ENCODE peak calls at places on chromosomes 2 and 18, in six cellular contexts. One of them, this sample, is unnamed.

GRCh38 chr2:66925128-66925527 is 472.0 kb upstream of the ETAA1 start:
- DNase-seq in GM13977: no peak
- DNase-seq in left lung: no peak
- DNase-seq in lower lobe of right lung: no peak
- DNase-seq in right lobe of liver: no peak
- DNase-seq in neural crest cell: no peak
- DNase-seq in this sample: no peak

GRCh38 chr2:80621661-80622060 is 317.1 kb upstream of the LRRTM1 start:
- DNase-seq in GM13977: no peak
- DNase-seq in lower lobe of right lung: no peak
- DNase-seq in right lobe of liver: no peak
- DNase-seq in neural crest cell: no peak
- DNase-seq in left lung: no peak
- DNase-seq in this sample: no peak

GRCh38 chr18:36672437-36673344 is 156.1 kb downstream of the TPGS2 start:
- DNase-seq in GM13977: no peak
- DNase-seq in neural crest cell: no peak
- DNase-seq in right lobe of liver: no peak
- DNase-seq in left lung: peak; percentile 53
- DNase-seq in lower lobe of right lung: peak; percentile 61
- DNase-seq in this sample: no peak

GRCh38 chr2:46998551-46998950 is 82.9 kb upstream of the MCFD2 start:
- DNase-seq in lower lobe of right lung: no peak
- DNase-seq in GM13977: no peak
- DNase-seq in left lung: no peak
- DNase-seq in neural crest cell: no peak
- DNase-seq in right lobe of liver: no peak
- DNase-seq in this sample: no peak

GRCh38 chr2:138572318-138572717 is 70.7 kb downstream of the SPOPL start:
- DNase-seq in GM13977: no peak
- DNase-seq in lower lobe of right lung: no peak
- DNase-seq in left lung: no peak
- DNase-seq in neural crest cell: no peak
- DNase-seq in right lobe of liver: no peak
- DNase-seq in this sample: no peak

GRCh38 chr2:64336171-64336570 is 117.8 kb upstream of the LGALSL start:
- DNase-seq in lower lobe of right lung: no peak
- DNase-seq in neural crest cell: no peak
- DNase-seq in GM13977: no peak
- DNase-seq in right lobe of liver: no peak
- DNase-seq in left lung: no peak
- DNase-seq in this sample: no peak

GRCh38 chr2:11598228-11598731 is 64.4 kb downstream of the GREB1 start:
- DNase-seq in left lung: no peak
- DNase-seq in neural crest cell: no peak
- DNase-seq in right lobe of liver: no peak
- DNase-seq in GM13977: no peak
- DNase-seq in lower lobe of right lung: no peak
- DNase-seq in this sample: no peak

GRCh38 chr2:29632018-29632417 is 289.4 kb downstream of the ALK start:
- DNase-seq in GM13977: no peak
- DNase-seq in right lobe of liver: no peak
- DNase-seq in lower lobe of right lung: no peak
- DNase-seq in neural crest cell: no peak
- DNase-seq in left lung: no peak
- DNase-seq in this sample: no peak

GRCh38 chr2:109058215-109058614 is 69.2 kb upstream of the EDAR start:
- DNase-seq in right lobe of liver: no peak
- DNase-seq in GM13977: no peak
- DNase-seq in lower lobe of right lung: no peak
- DNase-seq in neural crest cell: no peak
- DNase-seq in left lung: no peak
- DNase-seq in this sample: no peak

GRCh38 chr2:226179010-226179409 is 620.6 kb downstream of the IRS1 start:
- DNase-seq in neural crest cell: no peak
- DNase-seq in right lobe of liver: no peak
- DNase-seq in GM13977: no peak
- DNase-seq in lower lobe of right lung: no peak
- DNase-seq in left lung: no peak
- DNase-seq in this sample: no peak

GRCh38 chr2:95384854-95385569 is 17.5 kb upstream of the FAHD2A start:
- DNase-seq in left lung: no peak
- DNase-seq in GM13977: no peak
- DNase-seq in lower lobe of right lung: no peak
- DNase-seq in right lobe of liver: no peak
- DNase-seq in neural crest cell: no peak
- DNase-seq in this sample: no peak

GRCh38 chr2:171432206-171432968 is 1.4 kb downstream of the METTL8 start:
- DNase-seq in neural crest cell: no peak
- DNase-seq in GM13977: no peak
- DNase-seq in left lung: no peak
- DNase-seq in lower lobe of right lung: no peak
- DNase-seq in right lobe of liver: no peak
- DNase-seq in this sample: no peak

GRCh38 chr2:171436307-171436706 is 2.3 kb downstream of the DCAF17 start:
- DNase-seq in lower lobe of right lung: no peak
- DNase-seq in right lobe of liver: no peak
- DNase-seq in neural crest cell: no peak
- DNase-seq in left lung: no peak
- DNase-seq in GM13977: no peak
- DNase-seq in this sample: no peak

GRCh38 chr2:171432969-171433762 is 624 bp downstream of the METTL8 start:
- DNase-seq in GM13977: peak; percentile 54
- DNase-seq in lower lobe of right lung: peak; percentile 55
- DNase-seq in left lung: no peak
- DNase-seq in neural crest cell: no peak
- DNase-seq in right lobe of liver: peak; percentile 23
- DNase-seq in this sample: no peak

GRCh38 chr2:171434671-171434980 is 600 bp downstream of the DCAF17 start:
- DNase-seq in neural crest cell: no peak
- DNase-seq in left lung: no peak
- DNase-seq in lower lobe of right lung: no peak
- DNase-seq in right lobe of liver: no peak
- DNase-seq in GM13977: no peak
- DNase-seq in this sample: no peak

DNA sequence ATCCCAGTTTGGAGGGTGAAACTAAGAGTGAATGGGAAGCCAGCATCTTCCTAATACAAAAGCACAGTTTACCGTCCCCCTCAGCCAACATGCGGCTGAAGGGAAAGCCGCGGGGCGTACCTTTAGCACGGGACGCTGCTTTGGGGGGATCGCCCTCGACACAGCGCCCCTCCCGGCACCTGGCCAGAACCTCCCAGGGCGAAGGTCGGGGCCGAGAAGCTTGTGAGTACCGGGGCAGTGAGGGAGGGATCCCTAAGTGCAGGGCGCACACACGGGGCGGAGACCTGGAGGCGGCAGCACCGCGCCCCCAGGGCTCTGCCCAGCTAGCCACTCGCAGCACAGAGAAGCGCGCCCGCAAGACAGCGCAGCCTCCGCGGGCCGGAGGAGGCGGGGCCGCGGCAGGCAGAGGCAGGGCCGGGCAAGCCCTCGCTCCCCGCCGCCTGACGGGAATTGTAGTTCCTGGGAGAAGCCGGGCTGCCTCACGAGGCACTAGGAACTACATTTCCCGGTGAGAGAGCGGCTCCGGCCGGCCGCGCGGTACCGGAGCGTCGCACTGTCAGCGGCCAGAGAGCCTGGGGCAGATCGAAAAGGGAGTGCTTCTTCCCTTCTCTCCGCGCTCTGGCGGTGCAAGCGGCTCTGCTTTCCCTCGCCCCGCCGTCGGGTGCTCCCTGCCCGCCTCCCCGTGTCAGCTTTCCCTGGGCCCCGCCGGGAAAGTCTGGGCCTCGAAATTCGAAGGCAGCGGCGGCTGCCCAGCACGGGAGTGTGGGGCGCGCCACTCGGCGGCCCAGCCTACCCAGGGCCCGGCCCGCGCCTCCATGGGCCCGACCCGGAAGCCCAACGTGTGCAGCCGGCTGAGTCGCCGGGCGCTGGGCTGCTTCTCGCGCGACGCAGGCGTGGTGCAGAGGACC is at the start of the genes DCAF17 and METTL8:
- DNase-seq in GM13977: peak; percentile 96
- DNase-seq in neural crest cell: peak; percentile 86
- DNase-seq in right lobe of liver: peak; percentile 97
- DNase-seq in left lung: peak; percentile 99
- DNase-seq in lower lobe of right lung: peak; percentile 97
- DNase-seq in this sample: peak; percentile 93
- TF ChIP-seq CTCF in GM13977: peak; percentile 56
- TF ChIP-seq CTCF in neural crest cell: peak; percentile 49
- TF ChIP-seq CTCF in right lobe of liver: peak; percentile 22
- TF ChIP-seq CTCF in left lung: no peak
- TF ChIP-seq CTCF in lower lobe of right lung: peak; percentile 50
- TF ChIP-seq CTCF in this sample: peak; percentile 34

DNA sequence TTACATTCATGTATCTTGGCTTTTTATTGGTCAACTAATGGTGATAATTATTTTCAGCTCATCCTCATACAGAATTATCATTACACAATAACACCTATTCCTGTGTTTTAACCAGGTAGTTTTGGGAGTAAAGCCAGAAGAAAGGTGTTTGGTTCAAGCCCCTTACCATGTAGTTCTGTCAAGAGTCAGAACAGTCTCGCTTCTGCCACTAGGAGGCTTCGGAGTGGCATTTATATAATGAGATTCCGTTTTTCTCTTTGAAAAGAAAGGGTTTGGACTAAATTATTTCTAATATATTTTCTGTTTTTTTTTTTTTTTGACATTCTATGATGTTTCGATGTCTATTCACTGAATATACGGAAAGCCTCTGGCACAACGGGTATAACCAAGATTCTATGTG is 217.8 kb downstream of the CDH7 start:
- DNase-seq in right lobe of liver: no peak
- DNase-seq in left lung: no peak
- DNase-seq in GM13977: no peak
- DNase-seq in neural crest cell: no peak
- DNase-seq in lower lobe of right lung: no peak
- DNase-seq in this sample: peak; percentile 24
- TF ChIP-seq CTCF in right lobe of liver: no peak
- TF ChIP-seq CTCF in left lung: no peak
- TF ChIP-seq CTCF in GM13977: no peak
- TF ChIP-seq CTCF in neural crest cell: peak; percentile 67
- TF ChIP-seq CTCF in lower lobe of right lung: peak; percentile 13
- TF ChIP-seq CTCF in this sample: peak; percentile 73

GRCh38 chr2:21774691-21775090 is 650.9 kb downstream of the TDRD15 start:
- DNase-seq in right lobe of liver: no peak
- DNase-seq in neural crest cell: no peak
- DNase-seq in lower lobe of right lung: no peak
- DNase-seq in GM13977: no peak
- DNase-seq in left lung: no peak
- DNase-seq in this sample: no peak
- TF ChIP-seq CTCF in right lobe of liver: no peak
- TF ChIP-seq CTCF in neural crest cell: no peak
- TF ChIP-seq CTCF in lower lobe of right lung: no peak
- TF ChIP-seq CTCF in GM13977: no peak
- TF ChIP-seq CTCF in left lung: no peak
- TF ChIP-seq CTCF in this sample: no peak

GRCh38 chr2:234137400-234138014 is 87.0 kb downstream of the SPP2 start:
- DNase-seq in neural crest cell: no peak
- DNase-seq in GM13977: no peak
- DNase-seq in right lobe of liver: no peak
- DNase-seq in left lung: no peak
- DNase-seq in lower lobe of right lung: no peak
- DNase-seq in this sample: no peak

GRCh38 chr2:234135750-234136221 is 85.3 kb downstream of the SPP2 start:
- DNase-seq in right lobe of liver: peak; percentile 55
- DNase-seq in neural crest cell: peak; percentile 66
- DNase-seq in left lung: peak; percentile 78
- DNase-seq in GM13977: peak; percentile 58
- DNase-seq in lower lobe of right lung: peak; percentile 66
- DNase-seq in this sample: peak; percentile 66

GRCh38 chr2:234138836-234139235 is 88.3 kb downstream of the SPP2 start:
- DNase-seq in lower lobe of right lung: no peak
- DNase-seq in right lobe of liver: peak; percentile 24
- DNase-seq in left lung: no peak
- DNase-seq in GM13977: no peak
- DNase-seq in neural crest cell: no peak
- DNase-seq in this sample: no peak

GRCh38 chr2:234134496-234134895 is 84.0 kb downstream of the SPP2 start:
- DNase-seq in left lung: no peak
- DNase-seq in neural crest cell: no peak
- DNase-seq in right lobe of liver: no peak
- DNase-seq in GM13977: no peak
- DNase-seq in lower lobe of right lung: no peak
- DNase-seq in this sample: no peak

GRCh38 chr2:234136461-234136860 is 86.0 kb downstream of the SPP2 start:
- DNase-seq in left lung: no peak
- DNase-seq in GM13977: no peak
- DNase-seq in right lobe of liver: no peak
- DNase-seq in neural crest cell: no peak
- DNase-seq in lower lobe of right lung: no peak
- DNase-seq in this sample: no peak
- TF ChIP-seq CTCF in left lung: no peak
- TF ChIP-seq CTCF in GM13977: peak; percentile 27
- TF ChIP-seq CTCF in right lobe of liver: no peak
- TF ChIP-seq CTCF in neural crest cell: no peak
- TF ChIP-seq CTCF in lower lobe of right lung: no peak
- TF ChIP-seq CTCF in this sample: no peak

GRCh38 chr2:166179201-166179600 is 51.4 kb upstream of the SCN1A start:
- DNase-seq in lower lobe of right lung: no peak
- DNase-seq in neural crest cell: no peak
- DNase-seq in left lung: no peak
- DNase-seq in right lobe of liver: no peak
- DNase-seq in GM13977: no peak
- DNase-seq in this sample: no peak

GRCh38 chr2:166180951-166181812 is 53.4 kb upstream of the SCN1A start:
- DNase-seq in neural crest cell: peak; percentile 66
- DNase-seq in left lung: peak; percentile 62
- DNase-seq in lower lobe of right lung: peak; percentile 50
- DNase-seq in right lobe of liver: peak; percentile 42
- DNase-seq in GM13977: peak; percentile 36
- DNase-seq in this sample: peak; percentile 68

GRCh38 chr2:166184789-166185188 is 57.0 kb upstream of the SCN1A start:
- DNase-seq in right lobe of liver: no peak
- DNase-seq in GM13977: no peak
- DNase-seq in neural crest cell: no peak
- DNase-seq in lower lobe of right lung: no peak
- DNase-seq in left lung: no peak
- DNase-seq in this sample: no peak

GRCh38 chr2:166181813-166182154 is 54.0 kb upstream of the SCN1A start:
- DNase-seq in left lung: no peak
- DNase-seq in lower lobe of right lung: no peak
- DNase-seq in right lobe of liver: no peak
- DNase-seq in neural crest cell: no peak
- DNase-seq in GM13977: no peak
- DNase-seq in this sample: no peak
- TF ChIP-seq CTCF in left lung: no peak
- TF ChIP-seq CTCF in lower lobe of right lung: no peak
- TF ChIP-seq CTCF in right lobe of liver: no peak
- TF ChIP-seq CTCF in neural crest cell: peak; percentile 17
- TF ChIP-seq CTCF in GM13977: peak; percentile 3
- TF ChIP-seq CTCF in this sample: peak; percentile 32

This sample was measured in endothelial cell.